ENCODE peak calls at places on chromosomes 6 and 20, in ten cellular contexts. One of them, this sample, is unnamed.
A peak's percentile ranks its signal among the peaks of the same experiment; 100 is the strongest.

GRCh38 chr6:111843347-111844147 is 29.7 kb downstream of the FYN start:
- DNase-seq in heart right ventricle: no peak
- DNase-seq in omental fat pad: no peak
- DNase-seq in AG09309: no peak
- DNase-seq in HepG2: peak; percentile 49
- DNase-seq in AG04450: no peak
- DNase-seq in esophagus squamous epithelium: no peak
- DNase-seq in psoas muscle: no peak
- DNase-seq in body of pancreas: peak; percentile 14
- DNase-seq in esophagus muscularis mucosa: peak; percentile 50
- DNase-seq in this sample: no peak

GRCh38 chr6:69489970-69490369 is 306.8 kb downstream of the LMBRD1 start:
- DNase-seq in body of pancreas: no peak
- DNase-seq in omental fat pad: no peak
- DNase-seq in esophagus muscularis mucosa: no peak
- DNase-seq in esophagus squamous epithelium: no peak
- DNase-seq in AG09309: no peak
- DNase-seq in AG04450: no peak
- DNase-seq in psoas muscle: no peak
- DNase-seq in heart right ventricle: no peak
- DNase-seq in HepG2: no peak
- DNase-seq in this sample: no peak

GRCh38 chr20:23145281-23145700 is 59.2 kb upstream of the CD93 start:
- DNase-seq in heart right ventricle: no peak
- DNase-seq in AG04450: no peak
- DNase-seq in psoas muscle: peak; percentile 89
- DNase-seq in esophagus muscularis mucosa: no peak
- DNase-seq in omental fat pad: no peak
- DNase-seq in AG09309: peak; percentile 71
- DNase-seq in HepG2: no peak
- DNase-seq in esophagus squamous epithelium: no peak
- DNase-seq in body of pancreas: peak; percentile 49
- DNase-seq in this sample: no peak

GRCh38 chr6:131828080-131828479 is 20.3 kb downstream of the ENPP1 start:
- DNase-seq in esophagus muscularis mucosa: no peak
- DNase-seq in esophagus squamous epithelium: no peak
- DNase-seq in heart right ventricle: no peak
- DNase-seq in psoas muscle: peak; percentile 40
- DNase-seq in body of pancreas: peak; percentile 27
- DNase-seq in omental fat pad: no peak
- DNase-seq in AG09309: peak; percentile 42
- DNase-seq in AG04450: no peak
- DNase-seq in HepG2: no peak
- DNase-seq in this sample: no peak

GRCh38 chr6:79718509-79719247 is 87.5 kb downstream of the SH3BGRL2 start:
- DNase-seq in AG04450: no peak
- DNase-seq in omental fat pad: no peak
- DNase-seq in HepG2: no peak
- DNase-seq in AG09309: peak; percentile 37
- DNase-seq in psoas muscle: no peak
- DNase-seq in esophagus squamous epithelium: no peak
- DNase-seq in heart right ventricle: no peak
- DNase-seq in body of pancreas: no peak
- DNase-seq in esophagus muscularis mucosa: no peak
- DNase-seq in this sample: no peak

GRCh38 chr6:5958948-5959347 is 47.8 kb downstream of the NRN1 start:
- DNase-seq in AG09309: no peak
- DNase-seq in esophagus squamous epithelium: no peak
- DNase-seq in HepG2: no peak
- DNase-seq in omental fat pad: no peak
- DNase-seq in body of pancreas: no peak
- DNase-seq in AG04450: no peak
- DNase-seq in esophagus muscularis mucosa: no peak
- DNase-seq in heart right ventricle: no peak
- DNase-seq in psoas muscle: no peak
- DNase-seq in this sample: no peak

GRCh38 chr20:34938466-34939163 is 17.0 kb downstream of the GSS start:
- DNase-seq in psoas muscle: peak; percentile 80
- DNase-seq in AG04450: no peak
- DNase-seq in HepG2: no peak
- DNase-seq in body of pancreas: peak; percentile 76
- DNase-seq in esophagus squamous epithelium: no peak
- DNase-seq in heart right ventricle: peak; percentile 76
- DNase-seq in esophagus muscularis mucosa: no peak
- DNase-seq in omental fat pad: no peak
- DNase-seq in AG09309: no peak
- DNase-seq in this sample: no peak

GRCh38 chr6:122530440-122531046 is 58.9 kb upstream of the SERINC1 start:
- DNase-seq in psoas muscle: no peak
- DNase-seq in HepG2: peak; percentile 69
- DNase-seq in omental fat pad: no peak
- DNase-seq in esophagus squamous epithelium: no peak
- DNase-seq in body of pancreas: peak; percentile 78
- DNase-seq in AG09309: peak; percentile 39
- DNase-seq in heart right ventricle: no peak
- DNase-seq in AG04450: peak; percentile 29
- DNase-seq in esophagus muscularis mucosa: no peak
- DNase-seq in this sample: peak; percentile 21

GRCh38 chr6:153980176-153980575 is 58.9 kb upstream of the OPRM1 start:
- DNase-seq in heart right ventricle: no peak
- DNase-seq in AG09309: no peak
- DNase-seq in esophagus muscularis mucosa: no peak
- DNase-seq in esophagus squamous epithelium: no peak
- DNase-seq in body of pancreas: no peak
- DNase-seq in HepG2: no peak
- DNase-seq in omental fat pad: no peak
- DNase-seq in AG04450: no peak
- DNase-seq in psoas muscle: no peak
- DNase-seq in this sample: no peak

GRCh38 chr20:63854069-63854765 is 7.1 kb upstream of the ABHD16B start:
- DNase-seq in AG04450: no peak
- DNase-seq in esophagus squamous epithelium: no peak
- DNase-seq in HepG2: no peak
- DNase-seq in body of pancreas: no peak
- DNase-seq in omental fat pad: no peak
- DNase-seq in esophagus muscularis mucosa: no peak
- DNase-seq in AG09309: no peak
- DNase-seq in psoas muscle: no peak
- DNase-seq in heart right ventricle: peak; percentile 57
- DNase-seq in this sample: no peak

GRCh38 chr6:11731423-11731822 is 47.2 kb downstream of the ADTRP start:
- DNase-seq in psoas muscle: no peak
- DNase-seq in heart right ventricle: no peak
- DNase-seq in esophagus squamous epithelium: no peak
- DNase-seq in AG09309: no peak
- DNase-seq in HepG2: peak; percentile 22
- DNase-seq in AG04450: no peak
- DNase-seq in omental fat pad: no peak
- DNase-seq in esophagus muscularis mucosa: no peak
- DNase-seq in body of pancreas: peak; percentile 31
- DNase-seq in this sample: no peak

GRCh38 chr6:150549577-150550184 is 50.0 kb upstream of the PLEKHG1 start:
- DNase-seq in omental fat pad: no peak
- DNase-seq in AG04450: no peak
- DNase-seq in AG09309: no peak
- DNase-seq in esophagus muscularis mucosa: peak; percentile 79
- DNase-seq in psoas muscle: no peak
- DNase-seq in body of pancreas: no peak
- DNase-seq in esophagus squamous epithelium: no peak
- DNase-seq in HepG2: no peak
- DNase-seq in heart right ventricle: no peak
- DNase-seq in this sample: no peak

GRCh38 chr6:42879372-42880239 is at the start of gene RPL7L1:
- DNase-seq in HepG2: peak; percentile 95
- DNase-seq in AG09309: no peak
- DNase-seq in body of pancreas: peak; percentile 89
- DNase-seq in psoas muscle: peak; percentile 90
- DNase-seq in esophagus muscularis mucosa: peak; percentile 94
- DNase-seq in AG04450: peak; percentile 69
- DNase-seq in esophagus squamous epithelium: peak; percentile 30
- DNase-seq in omental fat pad: peak; percentile 58
- DNase-seq in heart right ventricle: peak; percentile 80
- DNase-seq in this sample: no peak
- TF ChIP-seq CTCF in HepG2: no peak
- TF ChIP-seq CTCF in AG09309: no peak
- TF ChIP-seq CTCF in body of pancreas: no peak
- TF ChIP-seq CTCF in psoas muscle: peak; percentile 12
- TF ChIP-seq CTCF in esophagus muscularis mucosa: no peak
- TF ChIP-seq CTCF in AG04450: no peak
- TF ChIP-seq CTCF in esophagus squamous epithelium: no peak
- TF ChIP-seq CTCF in omental fat pad: no peak
- TF ChIP-seq CTCF in heart right ventricle: no peak
- TF ChIP-seq CTCF in this sample: no peak

GRCh38 chr6:34979994-34980393 is 90.9 kb downstream of the ANKS1A start:
- DNase-seq in HepG2: no peak
- DNase-seq in AG09309: no peak
- DNase-seq in body of pancreas: no peak
- DNase-seq in AG04450: no peak
- DNase-seq in omental fat pad: no peak
- DNase-seq in esophagus muscularis mucosa: no peak
- DNase-seq in esophagus squamous epithelium: no peak
- DNase-seq in heart right ventricle: peak; percentile 23
- DNase-seq in psoas muscle: no peak
- DNase-seq in this sample: no peak

GRCh38 chr6:34984416-34984815 is 95.4 kb downstream of the ANKS1A start:
- DNase-seq in esophagus squamous epithelium: no peak
- DNase-seq in AG09309: no peak
- DNase-seq in psoas muscle: no peak
- DNase-seq in esophagus muscularis mucosa: no peak
- DNase-seq in HepG2: no peak
- DNase-seq in AG04450: no peak
- DNase-seq in body of pancreas: no peak
- DNase-seq in heart right ventricle: no peak
- DNase-seq in omental fat pad: no peak
- DNase-seq in this sample: no peak

GRCh38 chr6:34985236-34985635 is 96.2 kb downstream of the ANKS1A start:
- DNase-seq in psoas muscle: peak; percentile 38
- DNase-seq in esophagus muscularis mucosa: no peak
- DNase-seq in HepG2: no peak
- DNase-seq in omental fat pad: no peak
- DNase-seq in body of pancreas: no peak
- DNase-seq in esophagus squamous epithelium: no peak
- DNase-seq in AG09309: no peak
- DNase-seq in heart right ventricle: no peak
- DNase-seq in AG04450: no peak
- DNase-seq in this sample: no peak

GRCh38 chr6:34981951-34982350 is 92.9 kb downstream of the ANKS1A start:
- DNase-seq in HepG2: no peak
- DNase-seq in psoas muscle: no peak
- DNase-seq in esophagus squamous epithelium: no peak
- DNase-seq in omental fat pad: no peak
- DNase-seq in heart right ventricle: no peak
- DNase-seq in AG09309: no peak
- DNase-seq in body of pancreas: no peak
- DNase-seq in esophagus muscularis mucosa: no peak
- DNase-seq in AG04450: no peak
- DNase-seq in this sample: no peak

DNA sequence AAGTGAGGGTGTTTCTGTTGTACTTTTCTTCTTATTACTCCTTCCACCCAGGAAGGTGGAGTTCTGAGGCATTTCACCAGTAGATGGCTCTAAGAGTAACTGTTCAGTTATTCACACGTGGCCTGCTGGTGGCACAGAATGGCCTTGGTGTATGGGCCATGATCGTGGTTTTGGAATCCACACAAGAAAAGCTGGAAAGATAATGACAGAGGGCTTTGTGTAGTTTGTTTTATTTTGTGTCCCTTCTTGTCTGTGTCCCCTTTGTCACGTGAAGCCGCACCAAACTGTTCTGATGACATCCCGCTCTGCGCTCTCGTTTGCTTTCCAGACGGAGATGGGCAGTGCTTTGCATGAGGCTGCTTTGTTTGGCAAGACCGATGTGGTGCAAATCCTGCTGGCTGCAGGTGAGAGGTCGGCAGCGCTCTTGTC is 93.4 kb downstream of the ANKS1A start:
- DNase-seq in AG04450: no peak
- DNase-seq in body of pancreas: peak; percentile 8
- DNase-seq in psoas muscle: no peak
- DNase-seq in heart right ventricle: no peak
- DNase-seq in HepG2: peak; percentile 30
- DNase-seq in AG09309: no peak
- DNase-seq in esophagus muscularis mucosa: no peak
- DNase-seq in esophagus squamous epithelium: no peak
- DNase-seq in omental fat pad: no peak
- DNase-seq in this sample: no peak
- TF ChIP-seq CTCF in AG04450: peak; percentile 44
- TF ChIP-seq CTCF in body of pancreas: peak; percentile 5
- TF ChIP-seq CTCF in psoas muscle: peak; percentile 22
- TF ChIP-seq CTCF in heart right ventricle: peak; percentile 24
- TF ChIP-seq CTCF in HepG2: peak; percentile 40
- TF ChIP-seq CTCF in AG09309: peak; percentile 57
- TF ChIP-seq CTCF in esophagus muscularis mucosa: peak; percentile 7
- TF ChIP-seq CTCF in esophagus squamous epithelium: no peak
- TF ChIP-seq CTCF in omental fat pad: no peak
- TF ChIP-seq CTCF in this sample: no peak

GRCh38 chr6:167996424-167997199 is 859 bp upstream of the KIF25 start:
- DNase-seq in omental fat pad: no peak
- DNase-seq in HepG2: no peak
- DNase-seq in AG04450: no peak
- DNase-seq in heart right ventricle: no peak
- DNase-seq in body of pancreas: no peak
- DNase-seq in esophagus muscularis mucosa: peak; percentile 78
- DNase-seq in esophagus squamous epithelium: no peak
- DNase-seq in AG09309: no peak
- DNase-seq in psoas muscle: no peak
- DNase-seq in this sample: no peak
- TF ChIP-seq CTCF in omental fat pad: no peak
- TF ChIP-seq CTCF in HepG2: no peak
- TF ChIP-seq CTCF in AG04450: no peak
- TF ChIP-seq CTCF in heart right ventricle: no peak
- TF ChIP-seq CTCF in body of pancreas: no peak
- TF ChIP-seq CTCF in esophagus muscularis mucosa: no peak
- TF ChIP-seq CTCF in esophagus squamous epithelium: no peak
- TF ChIP-seq CTCF in AG09309: no peak
- TF ChIP-seq CTCF in psoas muscle: no peak
- TF ChIP-seq CTCF in this sample: no peak

GRCh38 chr6:68141190-68141589 is 493.9 kb upstream of the ADGRB3 start:
- DNase-seq in AG04450: no peak
- DNase-seq in heart right ventricle: no peak
- DNase-seq in psoas muscle: no peak
- DNase-seq in esophagus muscularis mucosa: no peak
- DNase-seq in AG09309: no peak
- DNase-seq in omental fat pad: no peak
- DNase-seq in body of pancreas: no peak
- DNase-seq in HepG2: no peak
- DNase-seq in esophagus squamous epithelium: no peak
- DNase-seq in this sample: no peak

GRCh38 chr6:68139130-68139529 is 496.0 kb upstream of the ADGRB3 start:
- DNase-seq in HepG2: no peak
- DNase-seq in esophagus squamous epithelium: no peak
- DNase-seq in heart right ventricle: no peak
- DNase-seq in omental fat pad: no peak
- DNase-seq in AG09309: no peak
- DNase-seq in body of pancreas: no peak
- DNase-seq in AG04450: no peak
- DNase-seq in psoas muscle: no peak
- DNase-seq in esophagus muscularis mucosa: no peak
- DNase-seq in this sample: no peak

DNA sequence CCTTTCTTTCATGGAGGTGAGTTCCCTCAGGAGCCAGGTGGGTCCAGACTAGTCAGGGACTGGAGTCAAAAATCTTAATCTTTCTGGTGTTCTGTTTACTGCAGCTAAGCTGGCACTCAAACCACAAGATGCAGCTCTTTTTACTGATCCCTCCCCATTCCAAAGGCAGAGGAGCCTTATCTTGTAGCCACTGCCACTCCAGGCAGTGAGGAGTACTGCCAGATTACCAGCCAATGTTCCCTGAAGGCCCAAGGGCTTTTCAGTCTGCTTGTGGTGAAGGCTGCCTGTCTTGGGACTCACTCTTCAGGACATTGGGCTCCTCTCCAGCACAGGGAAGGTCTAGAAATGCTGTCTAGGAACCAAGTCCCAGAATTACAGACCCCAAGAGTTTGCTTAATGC is 490.4 kb upstream of the ADGRB3 start:
- DNase-seq in esophagus squamous epithelium: no peak
- DNase-seq in AG04450: no peak
- DNase-seq in AG09309: no peak
- DNase-seq in esophagus muscularis mucosa: no peak
- DNase-seq in psoas muscle: no peak
- DNase-seq in body of pancreas: no peak
- DNase-seq in heart right ventricle: no peak
- DNase-seq in HepG2: no peak
- DNase-seq in omental fat pad: no peak
- DNase-seq in this sample: no peak
- TF ChIP-seq CTCF in esophagus squamous epithelium: no peak
- TF ChIP-seq CTCF in AG04450: no peak
- TF ChIP-seq CTCF in AG09309: no peak
- TF ChIP-seq CTCF in esophagus muscularis mucosa: no peak
- TF ChIP-seq CTCF in psoas muscle: no peak
- TF ChIP-seq CTCF in body of pancreas: no peak
- TF ChIP-seq CTCF in heart right ventricle: no peak
- TF ChIP-seq CTCF in HepG2: no peak
- TF ChIP-seq CTCF in omental fat pad: no peak
- TF ChIP-seq CTCF in this sample: no peak